ENCODE peak calls at places on chromosome 7, in six cellular contexts. One of them, this sample, is unnamed.

GRCh38 chr7:159119851-159120539 is 24.7 kb downstream of the VIPR2 start:
- DNase-seq in GM12891: no peak
- DNase-seq in H1: no peak
- DNase-seq in HepG2: no peak
- DNase-seq in K562: no peak
- DNase-seq in GM12878: no peak
- DNase-seq in this sample: no peak

GRCh38 chr7:137670521-137671064 is 176.2 kb downstream of the DGKI start:
- DNase-seq in H1: no peak
- DNase-seq in K562: no peak
- DNase-seq in HepG2: no peak
- DNase-seq in GM12891: no peak
- DNase-seq in GM12878: peak; percentile 35
- DNase-seq in this sample: no peak

GRCh38 chr7:99387912-99388311 is 13.4 kb downstream of the ARPC1B start:
- DNase-seq in K562: no peak
- DNase-seq in GM12891: no peak
- DNase-seq in GM12878: no peak
- DNase-seq in HepG2: no peak
- DNase-seq in H1: no peak
- DNase-seq in this sample: no peak

GRCh38 chr7:76512941-76513816 is 2.8 kb downstream of the UPK3B start:
- DNase-seq in K562: peak; percentile 75
- DNase-seq in H1: no peak
- DNase-seq in HepG2: peak; percentile 54
- DNase-seq in GM12891: no peak
- DNase-seq in GM12878: no peak
- DNase-seq in this sample: no peak

GRCh38 chr7:148623586-148624282 is 33.2 kb downstream of the C7orf33 start:
- DNase-seq in HepG2: no peak
- DNase-seq in GM12878: no peak
- DNase-seq in K562: no peak
- DNase-seq in GM12891: no peak
- DNase-seq in H1: no peak
- DNase-seq in this sample: no peak

GRCh38 chr7:149196705-149197171 is 1.4 kb downstream of the ZNF282 start:
- DNase-seq in HepG2: peak; percentile 27
- DNase-seq in GM12878: no peak
- DNase-seq in K562: peak; percentile 44
- DNase-seq in H1: no peak
- DNase-seq in GM12891: no peak
- DNase-seq in this sample: no peak

GRCh38 chr7:112084506-112084905 is 121.7 kb downstream of the DOCK4 start:
- DNase-seq in K562: no peak
- DNase-seq in GM12891: no peak
- DNase-seq in H1: no peak
- DNase-seq in GM12878: peak; percentile 63
- DNase-seq in HepG2: no peak
- DNase-seq in this sample: no peak

GRCh38 chr7:116259821-116260440 is 49.6 kb downstream of the TES start:
- DNase-seq in HepG2: no peak
- DNase-seq in GM12891: no peak
- DNase-seq in H1: no peak
- DNase-seq in K562: no peak
- DNase-seq in GM12878: no peak
- DNase-seq in this sample: no peak

GRCh38 chr7:146129997-146130396 is 13.4 kb downstream of the CNTNAP2 start:
- DNase-seq in GM12891: no peak
- DNase-seq in H1: no peak
- DNase-seq in GM12878: no peak
- DNase-seq in HepG2: no peak
- DNase-seq in K562: no peak
- DNase-seq in this sample: no peak

GRCh38 chr7:149772821-149773425 is 465 bp downstream of the ZNF467 start:
- DNase-seq in K562: peak; percentile 82
- DNase-seq in GM12891: no peak
- DNase-seq in H1: no peak
- DNase-seq in HepG2: no peak
- DNase-seq in GM12878: no peak
- DNase-seq in this sample: no peak

GRCh38 chr7:11427686-11428273 is 404.2 kb downstream of the THSD7A start:
- DNase-seq in K562: peak; percentile 23
- DNase-seq in GM12878: no peak
- DNase-seq in HepG2: peak; percentile 27
- DNase-seq in GM12891: no peak
- DNase-seq in H1: no peak
- DNase-seq in this sample: no peak

GRCh38 chr7:141053626-141054025 is 20.2 kb upstream of the TMEM178B start:
- DNase-seq in HepG2: no peak
- DNase-seq in H1: no peak
- DNase-seq in K562: no peak
- DNase-seq in GM12891: no peak
- DNase-seq in GM12878: no peak
- DNase-seq in this sample: no peak

GRCh38 chr7:26153823-26154783 is 2.1 kb downstream of the NFE2L3 start:
- DNase-seq in HepG2: no peak
- DNase-seq in H1: peak; percentile 83
- DNase-seq in GM12878: no peak
- DNase-seq in GM12891: no peak
- DNase-seq in K562: peak; percentile 33
- DNase-seq in this sample: no peak

GRCh38 chr7:90337106-90337505 is 9.4 kb upstream of the GTPBP10 start:
- DNase-seq in GM12878: no peak
- DNase-seq in HepG2: no peak
- DNase-seq in GM12891: no peak
- DNase-seq in H1: no peak
- DNase-seq in K562: no peak
- DNase-seq in this sample: no peak

GRCh38 chr7:148793590-148793989 is 90.5 kb downstream of the EZH2 start:
- DNase-seq in K562: no peak
- DNase-seq in HepG2: no peak
- DNase-seq in GM12878: no peak
- DNase-seq in GM12891: no peak
- DNase-seq in H1: no peak
- DNase-seq in this sample: no peak

GRCh38 chr7:78134256-78134655 is 335.7 kb downstream of the PHTF2 start:
- DNase-seq in K562: peak; percentile 62
- DNase-seq in HepG2: peak; percentile 3
- DNase-seq in GM12891: peak; percentile 26
- DNase-seq in GM12878: no peak
- DNase-seq in H1: no peak
- DNase-seq in this sample: no peak

GRCh38 chr7:126790763-126791162 is 462.0 kb downstream of the GRM8 start:
- DNase-seq in HepG2: no peak
- DNase-seq in K562: no peak
- DNase-seq in GM12878: no peak
- DNase-seq in GM12891: no peak
- DNase-seq in H1: no peak
- DNase-seq in this sample: no peak

GRCh38 chr7:115707684-115708341 is 322.8 kb downstream of the TFEC start:
- DNase-seq in GM12891: no peak
- DNase-seq in H1: no peak
- DNase-seq in HepG2: no peak
- DNase-seq in GM12878: no peak
- DNase-seq in K562: no peak
- DNase-seq in this sample: no peak

GRCh38 chr7:152313879-152314604 is 121.8 kb downstream of the KMT2C start:
- DNase-seq in K562: peak; percentile 52
- DNase-seq in GM12891: no peak
- DNase-seq in H1: no peak
- DNase-seq in GM12878: no peak
- DNase-seq in HepG2: no peak
- DNase-seq in this sample: no peak

GRCh38 chr7:152231089-152231488 is 204.7 kb downstream of the KMT2C start:
- DNase-seq in HepG2: peak; percentile 33
- DNase-seq in K562: no peak
- DNase-seq in GM12891: no peak
- DNase-seq in GM12878: no peak
- DNase-seq in H1: no peak
- DNase-seq in this sample: no peak

GRCh38 chr7:29442146-29442545 is 121.5 kb upstream of the PRR15 start:
- DNase-seq in GM12891: no peak
- DNase-seq in K562: no peak
- DNase-seq in GM12878: no peak
- DNase-seq in HepG2: no peak
- DNase-seq in H1: no peak
- DNase-seq in this sample: no peak

GRCh38 chr7:19397917-19398316 is 252.7 kb upstream of the FERD3L start:
- DNase-seq in K562: no peak
- DNase-seq in GM12891: no peak
- DNase-seq in HepG2: no peak
- DNase-seq in H1: no peak
- DNase-seq in GM12878: peak; percentile 32
- DNase-seq in this sample: no peak

GRCh38 chr7:158043461-158044155 is 544.0 kb downstream of the PTPRN2 start:
- DNase-seq in H1: no peak
- DNase-seq in GM12891: no peak
- DNase-seq in HepG2: no peak
- DNase-seq in GM12878: no peak
- DNase-seq in K562: no peak
- DNase-seq in this sample: no peak

GRCh38 chr7:41156268-41156667 is 546.6 kb downstream of the INHBA start:
- DNase-seq in GM12878: no peak
- DNase-seq in GM12891: no peak
- DNase-seq in H1: no peak
- DNase-seq in K562: no peak
- DNase-seq in HepG2: no peak
- DNase-seq in this sample: no peak

DNA sequence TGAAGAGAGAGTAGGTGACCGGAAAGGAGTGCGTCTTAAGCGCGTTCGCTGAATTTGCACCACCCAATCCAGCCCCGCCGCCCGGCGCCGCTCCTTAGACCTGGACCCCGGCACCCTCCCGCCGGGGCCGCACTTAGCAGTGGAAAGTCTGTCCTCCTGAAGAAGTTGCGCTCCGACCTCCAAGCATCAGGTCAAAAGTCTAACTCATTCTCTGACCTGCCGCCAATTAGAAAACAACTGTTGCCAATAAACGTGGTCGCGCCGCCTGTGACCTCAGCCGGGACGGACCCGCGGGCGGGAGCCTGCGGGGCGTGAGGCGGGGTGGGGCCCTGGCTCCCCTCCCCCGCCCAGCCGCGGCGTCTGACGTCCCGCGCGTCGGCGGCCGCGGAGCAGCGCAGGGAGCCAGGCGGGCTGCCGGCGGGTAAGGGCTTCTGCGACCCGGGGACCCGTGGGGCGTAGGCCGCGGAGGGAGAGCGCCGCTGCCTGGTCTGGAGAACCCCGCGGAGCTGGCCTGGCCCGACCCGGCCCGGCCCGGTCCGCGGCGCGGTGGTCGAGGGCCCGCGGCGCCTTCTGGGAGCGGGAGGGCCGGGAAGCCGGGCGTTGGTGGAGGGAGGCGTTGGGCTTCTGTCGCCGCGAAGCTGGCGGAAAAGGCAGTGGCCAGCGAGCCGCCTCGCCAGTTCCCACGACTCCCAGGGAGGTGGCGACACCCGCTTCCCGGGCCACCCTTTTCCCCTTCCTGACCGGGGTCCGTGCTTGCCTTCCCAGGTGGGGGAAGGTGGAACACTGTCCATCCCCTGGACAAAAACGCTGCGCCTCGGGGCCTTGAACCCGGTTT is at the start of gene BCAP29:
- DNase-seq in GM12878: no peak
- DNase-seq in H1: peak; percentile 9
- DNase-seq in HepG2: peak; percentile 67
- DNase-seq in GM12891: peak; percentile 74
- DNase-seq in K562: peak; percentile 95
- DNase-seq in this sample: peak; percentile 72
- TF ChIP-seq POLR2AphosphoS5 in GM12878: no peak
- TF ChIP-seq POLR2AphosphoS5 in H1: no peak
- TF ChIP-seq POLR2AphosphoS5 in HepG2: peak; percentile 32
- TF ChIP-seq POLR2AphosphoS5 in GM12891: peak; percentile 56
- TF ChIP-seq POLR2AphosphoS5 in K562: peak; percentile 90
- TF ChIP-seq POLR2AphosphoS5 in this sample: peak; percentile 53

DNA sequence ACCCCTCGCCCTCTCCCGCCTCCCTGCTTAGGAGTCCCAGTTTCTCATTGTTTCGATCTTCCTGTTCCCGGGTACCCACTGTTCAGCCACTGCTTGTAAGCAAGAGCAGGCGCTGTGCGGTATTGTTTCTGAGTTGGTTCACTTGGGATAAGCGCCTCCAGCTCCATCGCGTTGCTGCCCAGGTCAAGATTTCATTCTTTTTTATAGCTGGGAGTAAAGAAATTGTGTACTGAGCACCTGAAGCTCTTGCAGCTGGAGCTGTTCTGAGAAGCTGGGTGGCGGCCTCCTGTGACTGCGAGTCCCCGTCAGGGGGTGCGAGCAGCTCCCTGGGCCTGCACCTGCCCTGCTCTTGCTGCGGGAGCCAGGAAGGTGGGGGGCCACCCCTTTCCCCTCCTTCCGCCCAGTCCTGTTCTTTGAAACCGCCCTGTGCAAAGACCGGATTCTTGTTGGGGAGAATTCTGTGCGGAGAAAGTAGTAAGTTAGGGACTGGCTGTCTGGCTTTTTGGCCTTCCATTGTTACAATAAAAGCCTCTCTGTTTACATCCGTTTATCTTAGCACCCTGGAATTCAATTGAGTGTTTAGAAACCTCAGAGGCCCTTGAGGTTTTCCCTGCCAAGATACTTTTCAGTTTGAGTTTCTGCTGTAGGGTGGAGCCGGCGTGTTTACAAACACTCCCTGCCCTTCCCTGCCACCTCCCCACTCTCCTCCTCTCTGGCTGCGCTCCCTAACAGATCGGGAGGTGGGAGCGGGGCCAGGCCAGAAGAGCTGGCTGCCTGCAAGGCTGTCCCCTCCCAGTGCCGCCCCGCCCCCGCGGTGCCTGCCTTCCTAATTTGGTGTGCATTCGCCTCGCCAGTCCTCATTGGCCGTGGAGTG is 30.8 kb upstream of the AP5Z1 start:
- DNase-seq in GM12878: peak; percentile 58
- DNase-seq in GM12891: peak; percentile 69
- DNase-seq in HepG2: peak; percentile 93
- DNase-seq in K562: peak; percentile 86
- DNase-seq in H1: peak; percentile 78
- DNase-seq in this sample: peak; percentile 65
- TF ChIP-seq POLR2A in GM12878: peak; percentile 71
- TF ChIP-seq POLR2A in GM12891: peak; percentile 48
- TF ChIP-seq POLR2A in HepG2: peak; percentile 52
- TF ChIP-seq POLR2A in K562: no peak
- TF ChIP-seq POLR2A in H1: no peak
- TF ChIP-seq POLR2A in this sample: peak; percentile 28

GRCh38 chr7:35465791-35466336 is 212.0 kb upstream of the TBX20 start:
- DNase-seq in HepG2: no peak
- DNase-seq in H1: no peak
- DNase-seq in GM12891: no peak
- DNase-seq in K562: no peak
- DNase-seq in GM12878: no peak
- DNase-seq in this sample: no peak
- TF ChIP-seq TAF1 in HepG2: no peak
- TF ChIP-seq TAF1 in H1: no peak
- TF ChIP-seq TAF1 in GM12891: no peak
- TF ChIP-seq TAF1 in K562: no peak
- TF ChIP-seq TAF1 in GM12878: no peak
- TF ChIP-seq TAF1 in this sample: no peak

DNA sequence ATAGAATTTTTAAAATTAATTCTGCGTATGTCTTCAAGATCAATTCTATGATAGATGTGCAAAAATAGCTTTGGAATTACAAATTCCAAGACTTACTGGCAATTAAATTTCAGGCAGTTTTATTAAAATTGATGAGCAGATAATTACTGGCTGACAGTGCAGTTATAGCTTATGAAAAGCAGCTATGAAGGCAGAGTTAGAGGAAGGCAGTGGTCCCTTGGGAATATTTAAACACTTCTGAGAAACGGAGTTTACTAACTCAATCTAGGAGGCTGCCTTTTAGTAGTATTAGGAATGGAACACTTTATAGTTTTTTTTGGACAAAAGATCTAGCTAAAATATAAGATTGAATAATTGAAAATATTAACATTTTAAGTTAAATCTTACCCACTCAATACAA is 70.8 kb downstream of the CFTR start:
- DNase-seq in K562: no peak
- DNase-seq in H1: no peak
- DNase-seq in GM12891: no peak
- DNase-seq in GM12878: no peak
- DNase-seq in HepG2: no peak
- DNase-seq in this sample: no peak
- TF ChIP-seq POLR2AphosphoS5 in K562: no peak
- TF ChIP-seq POLR2AphosphoS5 in H1: no peak
- TF ChIP-seq POLR2AphosphoS5 in GM12891: no peak
- TF ChIP-seq POLR2AphosphoS5 in GM12878: no peak
- TF ChIP-seq POLR2AphosphoS5 in HepG2: no peak
- TF ChIP-seq POLR2AphosphoS5 in this sample: no peak